ENCODE peak calls at places on chromosomes 3 and 15, in nine cellular contexts. O is spleen, L is mesendoderm, K is adrenal gland, J is WERI-Rb-1, N is neural progenitor cell, G is GM23338, D is pancreas, X is heart left ventricle. R is an unnamed sample. For H3K27me3, the result is how much of the 10 kb centered on the place peaks cover.

GRCh38 chr15:51708013-51708412 is 26.7 kb downstream of the SCG3 start:
- DNase-seq in O (no peak), L (no peak), K (no peak), J (no peak), N (no peak), G (no peak), D (no peak), X (no peak), R (no peak)

GRCh38 chr3:38577089-38578080 is 72.1 kb downstream of the SCN5A start:
- DNase-seq in O (peak), L (no peak), K (no peak), J (no peak), N (no peak), G (peak), D (no peak), X (peak), R (no peak)

GRCh38 chr15:49646891-49647290 is 26.0 kb downstream of the DTWD1 start:
- DNase-seq in O (no peak), L (no peak), K (no peak), J (no peak), N (no peak), G (no peak), D (no peak), X (no peak), R (no peak)

GRCh38 chr3:62046326-62046725 is 327.0 kb downstream of the FEZF2 start:
- DNase-seq in O (no peak), L (no peak), K (no peak), J (no peak), N (no peak), G (no peak), D (no peak), X (no peak), R (no peak)

GRCh38 chr15:69450968-69451695 is 1.5 kb upstream of the RPLP1 start:
- DNase-seq in O (no peak), L (no peak), K (no peak), J (no peak), N (no peak), G (no peak), D (no peak), X (no peak), R (no peak)

GRCh38 chr15:92082217-92082843 is 228.8 kb downstream of the SLCO3A1 start:
- DNase-seq in O (no peak), L (peak), K (peak), J (peak), N (peak), G (peak), D (no peak), X (peak), R (peak)

GRCh38 chr3:188244395-188244861 is 90.5 kb downstream of the LPP start:
- DNase-seq in O (no peak), L (no peak), K (no peak), J (no peak), N (no peak), G (no peak), D (no peak), X (no peak), R (no peak)

GRCh38 chr3:11603628-11604027 is 40.1 kb downstream of the VGLL4 start:
- DNase-seq in O (no peak), L (peak), K (no peak), J (no peak), N (no peak), G (no peak), D (no peak), X (no peak), R (no peak)

GRCh38 chr15:80640546-80641121 is 54.5 kb upstream of the ABHD17C start:
- DNase-seq in O (no peak), L (no peak), K (no peak), J (no peak), N (no peak), G (no peak), D (no peak), X (no peak), R (no peak)

GRCh38 chr3:14925729-14926591 is 21.4 kb upstream of the NR2C2 start:
- DNase-seq in O (no peak), L (peak), K (no peak), J (peak), N (peak), G (peak), D (no peak), X (no peak), R (no peak)

GRCh38 chr15:32983679-32984078 is 210.8 kb downstream of the FMN1 start:
- DNase-seq in O (no peak), L (no peak), K (no peak), J (no peak), N (no peak), G (no peak), D (no peak), X (no peak), R (no peak)

GRCh38 chr3:37855363-37855970 is 6.2 kb upstream of the CTDSPL start:
- DNase-seq in O (peak), L (peak), K (peak), J (peak), N (peak), G (peak), D (peak), X (peak), R (peak)

GRCh38 chr3:12155833-12156232 is 2.9 kb downstream of the TIMP4 start:
- DNase-seq in O (no peak), L (no peak), K (peak), J (no peak), N (no peak), G (no peak), D (no peak), X (no peak), R (no peak)

GRCh38 chr3:30756218-30756617 is 138.2 kb downstream of the GADL1 start:
- DNase-seq in O (no peak), L (no peak), K (no peak), J (no peak), N (no peak), G (no peak), D (no peak), X (no peak), R (no peak)

GRCh38 chr15:64636541-64636940 is 138.8 kb downstream of the RBPMS2 start:
- DNase-seq in O (no peak), L (no peak), K (no peak), J (no peak), N (no peak), G (no peak), D (no peak), X (no peak), R (no peak)

GRCh38 chr15:91302588-91303439 is 202.8 kb downstream of the SV2B start:
- DNase-seq in O (no peak), L (peak), K (peak), J (peak), N (peak), G (peak), D (no peak), X (peak), R (peak)

GRCh38 chr3:147153830-147154539 is 252.4 kb downstream of the ZIC4 start:
- DNase-seq in O (no peak), L (no peak), K (no peak), J (no peak), N (no peak), G (no peak), D (peak), X (no peak), R (no peak)

GRCh38 chr15:101190196-101190595 is 61.7 kb downstream of the CHSY1 start:
- DNase-seq in O (no peak), L (no peak), K (no peak), J (no peak), N (no peak), G (no peak), D (no peak), X (no peak), R (no peak)

GRCh38 chr3:123880998-123881561 is 3.1 kb downstream of the MYLK start:
- DNase-seq in O (no peak), L (peak), K (no peak), J (peak), N (peak), G (peak), D (no peak), X (no peak), R (no peak)

GRCh38 chr15:94582368-94582767 is 351.0 kb downstream of the MCTP2 start:
- DNase-seq in O (no peak), L (peak), K (peak), J (no peak), N (peak), G (peak), D (no peak), X (peak), R (no peak)

GRCh38 chr3:76824658-76825310 is 215.1 kb upstream of the ROBO2 start:
- DNase-seq in O (no peak), L (no peak), K (no peak), J (no peak), N (no peak), G (peak), D (no peak), X (no peak), R (no peak)

GRCh38 chr3:197419696-197420095 is 121.3 kb upstream of the DLG1 start:
- DNase-seq in O (no peak), L (no peak), K (no peak), J (no peak), N (no peak), G (no peak), D (no peak), X (no peak), R (no peak)

GRCh38 chr3:182979103-182979697 is 1.1 kb downstream of the DCUN1D1 start:
- DNase-seq in O (no peak), L (no peak), K (no peak), J (no peak), N (peak), G (no peak), D (no peak), X (no peak), R (no peak)

GRCh38 chr15:90001062-90001682 is at the start of gene ZNF710:
- DNase-seq in O (peak), L (peak), K (peak), J (peak), N (peak), G (peak), D (no peak), X (peak), R (peak)

GRCh38 chr3:188581791-188582190 is 427.8 kb downstream of the LPP start:
- DNase-seq in O (no peak), L (no peak), K (no peak), J (no peak), N (no peak), G (no peak), D (no peak), X (no peak), R (no peak)

GRCh38 chr3:52774066-52774713 is 3.2 kb upstream of the ITIH1 start:
- DNase-seq in O (no peak), L (no peak), K (no peak), J (no peak), N (no peak), G (no peak), D (peak), X (no peak), R (no peak)

GRCh38 chr15:27327467-27328045 is 356.6 kb downstream of the GABRG3 start:
- DNase-seq in O (no peak), L (no peak), K (no peak), J (no peak), N (no peak), G (no peak), D (no peak), X (no peak), R (no peak)

GRCh38 chr3:34178415-34178814 is 380.0 kb downstream of the PDCD6IP start:
- DNase-seq in O (no peak), L (no peak), K (no peak), J (no peak), N (no peak), G (no peak), D (no peak), X (no peak), R (no peak)
- H3K27ac ChIP-seq in O (no peak), L (no peak), K (no peak), J (no peak), N (no peak), G (no peak), D (no peak), X (no peak), R (no peak)

GRCh38 chr3:20042331-20042730 is 2.1 kb downstream of the KAT2B start:
- DNase-seq in O (no peak), L (no peak), K (no peak), J (no peak), N (no peak), G (no peak), D (no peak), X (no peak), R (no peak)

GRCh38 chr3:20043825-20044224 is 3.6 kb downstream of the KAT2B start:
- DNase-seq in O (no peak), L (no peak), K (no peak), J (no peak), N (no peak), G (no peak), D (no peak), X (no peak), R (no peak)

GRCh38 chr3:20041197-20041780 is 1.0 kb downstream of the KAT2B start:
- DNase-seq in O (peak), L (peak), K (peak), J (peak), N (peak), G (peak), D (peak), X (peak), R (peak)

GRCh38 chr3:20040476-20041196 is 390 bp downstream of the KAT2B start:
- DNase-seq in O (peak), L (peak), K (peak), J (peak), N (peak), G (peak), D (peak), X (peak), R (peak)

DNA sequence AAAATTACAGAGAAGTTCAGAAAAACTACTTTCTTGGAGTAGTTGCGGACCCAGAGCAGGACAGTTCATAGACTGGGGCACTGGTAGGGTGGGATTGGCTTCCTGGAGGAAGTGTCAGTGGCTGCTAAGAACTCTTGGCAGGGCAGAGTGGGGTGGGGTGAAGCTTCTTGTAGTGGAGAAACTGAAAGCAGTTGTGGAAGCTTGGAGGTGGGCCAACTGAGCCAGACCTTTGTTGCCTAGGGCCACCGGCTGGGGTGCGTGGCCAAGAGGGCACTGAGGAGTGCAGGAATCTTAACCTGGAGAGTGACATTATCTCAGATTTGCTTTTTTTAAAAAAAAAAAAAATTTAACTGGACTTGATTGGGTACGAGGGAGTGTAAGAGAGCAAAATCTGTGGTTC is 3.2 kb downstream of the KAT2B start:
- DNase-seq in O (peak), L (no peak), K (peak), J (no peak), N (no peak), G (no peak), D (peak), X (peak), R (peak)
- H3K27me3 ChIP-seq in O (under half), L (under half), K (under half), J (under half), N (under half), G (under half), D (under half), X (under half), R (under half)

GRCh38 chr15:62360286-62360685 is 195.2 kb upstream of the C2CD4B start:
- DNase-seq in O (no peak), L (no peak), K (peak), J (no peak), N (no peak), G (no peak), D (peak), X (no peak), R (no peak)
- H3K4me3 ChIP-seq in O (no peak), L (no peak), K (no peak), J (no peak), N (no peak), G (no peak), D (no peak), X (no peak), R (no peak)

GRCh38 chr15:99613481-99613880 is 47.7 kb downstream of the MEF2A start:
- DNase-seq in O (no peak), L (peak), K (no peak), J (no peak), N (no peak), G (no peak), D (no peak), X (no peak), R (no peak)
- H3K27ac ChIP-seq in O (peak), L (no peak), K (peak), J (no peak), N (no peak), G (no peak), D (no peak), X (no peak), R (no peak)

GRCh38 chr15:79265167-79265566 is 17.4 kb upstream of the ANKRD34C start:
- DNase-seq in O (no peak), L (peak), K (no peak), J (no peak), N (no peak), G (peak), D (no peak), X (no peak), R (no peak)

GRCh38 chr15:79261836-79262235 is 20.7 kb upstream of the ANKRD34C start:
- DNase-seq in O (no peak), L (no peak), K (no peak), J (no peak), N (no peak), G (no peak), D (no peak), X (no peak), R (no peak)

GRCh38 chr15:79265987-79266579 is 16.4 kb upstream of the ANKRD34C start:
- DNase-seq in O (no peak), L (no peak), K (no peak), J (no peak), N (no peak), G (no peak), D (no peak), X (no peak), R (no peak)
- H3K27me3 ChIP-seq in O (under half), L (under half), K (under half), J (under half), N (under half), G (under half), D (under half), X (under half), R (under half)

GRCh38 chr15:99132584-99133287 is 27.9 kb downstream of the SYNM start:
- DNase-seq in O (no peak), L (no peak), K (no peak), J (no peak), N (no peak), G (no peak), D (no peak), X (no peak), R (no peak)
- H3K4me3 ChIP-seq in O (no peak), L (no peak), K (no peak), J (no peak), N (no peak), G (no peak), D (no peak), X (no peak), R (no peak)

GRCh38 chr3:172624999-172625398 is 85.9 kb downstream of the NCEH1 start:
- DNase-seq in O (no peak), L (no peak), K (no peak), J (no peak), N (no peak), G (no peak), D (no peak), X (no peak), R (no peak)
- H3K27ac ChIP-seq in O (no peak), L (no peak), K (no peak), J (no peak), N (no peak), G (no peak), D (no peak), X (no peak), R (no peak)

R was measured in CD8-positive, alpha-beta T cell.